ENCODE peak calls at places on chromosomes 1 and 21, in nine cellular contexts. E is posterior cingulate gyrus; P is KG1; X is stimulated activated effector memory CD8-positive, alpha-beta T cell treated with anti-CD3 and anti-CD28 coated beads, Interleukin-12 subunit alpha, Interleukin-12 subunit beta, amount 100 ng/mL, for 72 hours; B is stimulated activated CD4-positive, alpha-beta T cell treated with anti-CD3 and anti-CD28 coated beads, Interleukin-12 subunit alpha, Interleukin-12 subunit beta, amount 100 ng/mL, for 4 hours; F is activated T-cell treated with anti-CD3 and anti-CD28 coated beads for 1 hour; G is SHP77; R is A673; H is amniotic stem cell. Z is an unnamed sample.

GRCh38 chr1:8315573-8316475 is 2.1 kb upstream of the SLC45A1 start:
- DNase-seq in G (no peak), F (no peak), R (peak; percentile 29), X (no peak), P (no peak), H (no peak), E (no peak), B (no peak), Z (no peak)

GRCh38 chr1:230550428-230550827 is 91.9 kb upstream of the COG2 start:
- DNase-seq in R (no peak), G (no peak), E (no peak), P (no peak), H (no peak), X (no peak), B (no peak), F (no peak), Z (no peak)

GRCh38 chr1:247113094-247113497 is 8.9 kb upstream of the ZNF669 start:
- DNase-seq in R (no peak), X (no peak), B (no peak), G (peak; percentile 26), F (no peak), E (no peak), H (no peak), P (no peak), Z (no peak)

GRCh38 chr1:161994153-161994814 is 29.4 kb downstream of the OLFML2B start:
- DNase-seq in R (no peak), B (no peak), P (no peak), F (no peak), E (peak; percentile 74), G (no peak), X (no peak), H (peak; percentile 9), Z (no peak)

GRCh38 chr1:30232288-30232899 is 491.0 kb downstream of the MATN1 start:
- DNase-seq in E (no peak), X (peak; percentile 11), P (no peak), B (no peak), G (peak; percentile 21), F (no peak), H (no peak), R (no peak), Z (no peak)

GRCh38 chr1:161702250-161702649 is 4.8 kb upstream of the FCRLA start:
- DNase-seq in E (no peak), X (no peak), G (peak; percentile 12), F (no peak), B (no peak), H (no peak), R (no peak), P (no peak), Z (no peak)

GRCh38 chr1:171179323-171180227 is 5.5 kb upstream of the FMO2 start:
- DNase-seq in H (no peak), X (no peak), B (no peak), E (no peak), F (no peak), R (peak; percentile 40), P (no peak), G (no peak), Z (no peak)

GRCh38 chr1:116393015-116393414 is 20.0 kb downstream of the ATP1A1 start:
- DNase-seq in G (no peak), P (no peak), R (no peak), E (no peak), X (no peak), B (no peak), H (no peak), F (no peak), Z (no peak)

GRCh38 chr1:22627331-22627730 is 9.1 kb upstream of the C1QA start:
- DNase-seq in H (no peak), E (no peak), B (no peak), R (no peak), F (no peak), X (no peak), G (peak; percentile 88), P (no peak), Z (no peak)

GRCh38 chr21:35189077-35189863 is 140.2 kb upstream of the RUNX1 start:
- DNase-seq in H (peak; percentile 51), P (no peak), X (no peak), E (no peak), B (no peak), G (no peak), R (no peak), F (no peak), Z (no peak)

Z was measured in Kasumi-1.